ENCODE peak calls at places on chromosomes 16 and 17, in eight cellular contexts. O is HCT116, H is PC-3, V is GM23338, A is SK-N-SH, I is neural progenitor cell, G is MM.1S, S is OCI-LY7. P is an unnamed sample.

GRCh38 chr17:49069585-49070273 is 62.8 kb upstream of the B4GALNT2 start:
- DNase-seq in V (no peak), S (no peak), O (no peak), A (no peak), I (no peak), H (peak; percentile 56), G (no peak), P (peak; percentile 33)

GRCh38 chr16:84758627-84759026 is 58.8 kb downstream of the USP10 start:
- DNase-seq in I (no peak), O (no peak), H (no peak), G (no peak), S (no peak), V (no peak), A (no peak), P (no peak)

GRCh38 chr17:19345486-19346350 is 16.8 kb downstream of the B9D1 start:
- DNase-seq in I (no peak), V (no peak), H (no peak), S (no peak), O (no peak), G (no peak), A (no peak), P (no peak)

GRCh38 chr16:50279142-50279865 is 13.0 kb downstream of the ADCY7 start:
- DNase-seq in H (no peak), O (no peak), A (no peak), G (no peak), V (no peak), I (no peak), S (no peak), P (no peak)

GRCh38 chr16:89373355-89374110 is 116.8 kb downstream of the ANKRD11 start:
- DNase-seq in V (no peak), S (no peak), I (no peak), H (no peak), O (no peak), G (no peak), A (no peak), P (no peak)

GRCh38 chr16:81810361-81810760 is 31.3 kb downstream of the PLCG2 start:
- DNase-seq in A (no peak), H (no peak), V (no peak), G (peak; percentile 69), S (no peak), I (no peak), O (no peak), P (no peak)

GRCh38 chr17:50953831-50954601 is 87.9 kb upstream of the TOB1 start:
- DNase-seq in I (peak; percentile 69), H (no peak), S (no peak), V (peak; percentile 58), A (peak; percentile 84), G (no peak), O (no peak), P (peak; percentile 34)

GRCh38 chr16:82440336-82440735 is 186.4 kb upstream of the CDH13 start:
- DNase-seq in I (peak; percentile 79), H (no peak), G (no peak), A (no peak), S (no peak), V (peak; percentile 9), O (no peak), P (no peak)

GRCh38 chr16:84616515-84616914 is 1.4 kb downstream of the COTL1 start:
- DNase-seq in I (no peak), A (no peak), O (no peak), V (no peak), S (peak; percentile 73), H (peak; percentile 32), G (no peak), P (peak; percentile 56)

GRCh38 chr17:44970136-44970737 is 2.1 kb upstream of the C1QL1 start:
- DNase-seq in O (no peak), G (no peak), H (no peak), A (peak; percentile 77), V (peak; percentile 76), I (peak; percentile 81), S (no peak), P (peak; percentile 73)

GRCh38 chr17:82645516-82645915 is 2.7 kb downstream of the WDR45B start:
- DNase-seq in I (no peak), S (no peak), O (no peak), V (no peak), H (peak; percentile 40), A (no peak), G (no peak), P (peak; percentile 35)

GRCh38 chr16:89584768-89585549 is 9.4 kb downstream of the CPNE7 start:
- DNase-seq in V (no peak), G (no peak), S (no peak), O (no peak), A (peak; percentile 44), I (no peak), H (no peak), P (no peak)

GRCh38 chr17:9389116-9389515 is 186.5 kb downstream of the STX8 start:
- DNase-seq in S (no peak), O (no peak), A (no peak), H (peak; percentile 45), I (no peak), G (peak; percentile 94), V (no peak), P (peak; percentile 84)

GRCh38 chr17:54013117-54013516 is 190.4 kb downstream of the KIF2B start:
- DNase-seq in G (no peak), A (no peak), S (no peak), O (no peak), H (no peak), V (peak; percentile 48), I (no peak), P (no peak)

GRCh38 chr16:14351647-14352046 is 278.4 kb downstream of the PARN start:
- DNase-seq in A (no peak), H (peak; percentile 9), O (no peak), I (no peak), G (no peak), S (no peak), V (no peak), P (no peak)

GRCh38 chr17:63549289-63549945 is 860 bp upstream of the DCAF7 start:
- DNase-seq in O (no peak), A (no peak), G (no peak), S (no peak), H (no peak), V (peak; percentile 58), I (no peak), P (no peak)

GRCh38 chr16:70684146-70685060 is 1.4 kb downstream of the MTSS2 start:
- DNase-seq in A (no peak), G (no peak), H (no peak), I (no peak), V (no peak), O (no peak), S (no peak), P (peak; percentile 51)

GRCh38 chr17:60372790-60373483 is 19.0 kb downstream of the USP32 start:
- DNase-seq in O (no peak), H (peak; percentile 88), A (no peak), S (no peak), V (no peak), I (no peak), G (no peak), P (peak; percentile 87)

GRCh38 chr17:50080096-50080480 is 15.1 kb upstream of the PDK2 start:
- DNase-seq in H (no peak), G (no peak), S (no peak), A (no peak), I (no peak), O (no peak), V (no peak), P (no peak)

GRCh38 chr17:27565874-27566672 is 64.9 kb upstream of the LGALS9 start:
- DNase-seq in S (no peak), G (no peak), O (no peak), A (no peak), V (no peak), H (no peak), I (no peak), P (no peak)

GRCh38 chr17:63398680-63399079 is 47.4 kb downstream of the CYB561 start:
- DNase-seq in G (no peak), S (peak; percentile 18), O (no peak), H (no peak), V (no peak), A (no peak), I (no peak), P (peak; percentile 30)

GRCh38 chr17:55444471-55445441 is 23.1 kb upstream of the MMD start:
- DNase-seq in H (no peak), A (no peak), O (no peak), S (no peak), G (no peak), I (peak; percentile 13), V (no peak), P (no peak)
- H3K4me1 ChIP-seq in H (peaks cover 13% of the 10 kb centered on the region), A (peaks cover 12% of the 10 kb centered on the region), O (peaks cover 9% of the 10 kb centered on the region), S (peaks cover 12% of the 10 kb centered on the region), G (no peaks in the 10 kb centered on the region), I (peaks cover 36% of the 10 kb centered on the region), V (peaks cover 8% of the 10 kb centered on the region), P (peaks cover 7% of the 10 kb centered on the region)

DNA sequence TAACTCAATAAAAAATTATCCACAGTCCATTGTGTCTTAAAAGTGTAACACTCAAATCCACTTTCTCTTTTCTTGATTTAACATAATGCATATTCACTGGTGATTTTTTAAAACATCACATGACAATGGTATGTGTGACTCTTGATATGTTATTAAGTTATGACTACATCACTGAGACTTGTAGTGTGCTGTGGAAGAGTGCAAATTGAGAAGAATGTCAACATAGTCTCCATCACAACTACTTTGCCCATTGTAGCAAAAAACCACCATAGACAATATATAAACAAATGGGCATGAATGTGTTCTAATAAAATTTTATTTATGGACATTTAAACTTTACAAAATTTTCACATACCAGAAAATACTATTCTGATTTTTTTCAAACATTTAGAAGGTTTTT is 380.7 kb upstream of the PMFBP1 start:
- DNase-seq in V (no peak), I (no peak), O (no peak), H (no peak), A (no peak), G (no peak), S (no peak), P (peak; percentile 4)
- TF ChIP-seq EZH2phosphoT487 in V (no peak), I (no peak), O (no peak), H (no peak), A (no peak), G (no peak), S (no peak), P (no peak)

GRCh38 chr17:7885357-7886226 is 3.0 kb upstream of the CHD3 start:
- DNase-seq in A (peak; percentile 80), I (peak; percentile 84), G (peak; percentile 28), O (no peak), H (peak; percentile 29), S (peak; percentile 68), V (peak; percentile 72), P (peak; percentile 66)
- H3K4me1 ChIP-seq in A (peaks cover 37% of the 10 kb centered on the region), I (peaks cover 52% of the 10 kb centered on the region), G (peaks cover 16% of the 10 kb centered on the region), O (peaks cover 53% of the 10 kb centered on the region), H (peaks cover 29% of the 10 kb centered on the region), S (peaks cover 48% of the 10 kb centered on the region), V (peaks cover 46% of the 10 kb centered on the region), P (peaks cover 38% of the 10 kb centered on the region)

GRCh38 chr17:57785032-57785431 is 39.9 kb upstream of the CCDC182 start:
- DNase-seq in H (no peak), V (no peak), S (no peak), O (no peak), I (no peak), A (no peak), G (no peak), P (no peak)

GRCh38 chr17:57783338-57783742 is 38.2 kb upstream of the CCDC182 start:
- DNase-seq in H (peak; percentile 79), G (peak; percentile 57), A (peak; percentile 98), O (peak; percentile 18), V (peak; percentile 93), I (peak; percentile 93), S (peak; percentile 80), P (peak; percentile 52)

GRCh38 chr17:57782642-57783337 is 37.7 kb upstream of the CCDC182 start:
- DNase-seq in A (peak; percentile 51), S (no peak), V (no peak), H (no peak), I (peak; percentile 65), G (no peak), O (no peak), P (no peak)

GRCh38 chr17:57782051-57782490 is 37.0 kb upstream of the CCDC182 start:
- DNase-seq in G (no peak), O (no peak), H (no peak), S (no peak), A (peak; percentile 84), I (peak; percentile 20), V (peak; percentile 16), P (no peak)

GRCh38 chr17:57784226-57784895 is 39.3 kb upstream of the CCDC182 start:
- DNase-seq in S (no peak), O (no peak), A (no peak), V (no peak), H (no peak), G (no peak), I (no peak), P (no peak)
- TF ChIP-seq EZH2phosphoT487 in S (no peak), O (no peak), A (no peak), V (no peak), H (no peak), G (no peak), I (no peak), P (no peak)

P was measured in GM23248.